ENCODE peak calls at places on chromosomes 2 and 18, in eight cellular contexts. L, I, T, B, H, A, R and O are unnamed samples.

GRCh38 chr18:4961121-4961909 is 235.7 kb downstream of the AKAIN1 start:
- DNase-seq in L (no peak), I (no peak), T (no peak), B (no peak), H (no peak), A (no peak), R (no peak), O (no peak)

GRCh38 chr18:10564975-10565773 is 39.3 kb downstream of the NAPG start:
- DNase-seq in L (no peak), I (no peak), T (no peak), B (no peak), H (no peak), A (no peak), R (no peak), O (no peak)

GRCh38 chr18:55236150-55236931 is 277.1 kb upstream of the CCDC68 start:
- DNase-seq in L (peak), I (no peak), T (no peak), B (no peak), H (no peak), A (no peak), R (no peak), O (no peak)

GRCh38 chr2:193348055-193348454 is 1153.3 kb upstream of the TMEFF2 start:
- DNase-seq in L (no peak), I (no peak), T (no peak), B (no peak), H (no peak), A (no peak), R (no peak), O (no peak)

GRCh38 chr2:230798769-230799399 is 65.9 kb upstream of the ITM2C start:
- DNase-seq in L (no peak), I (no peak), T (peak), B (peak), H (peak), A (no peak), R (peak), O (no peak)

GRCh38 chr2:217218269-217219140 is 358.6 kb upstream of the TNP1 start:
- DNase-seq in L (no peak), I (no peak), T (no peak), B (no peak), H (no peak), A (no peak), R (no peak), O (no peak)

GRCh38 chr2:29920631-29921559 is 491 bp downstream of the ALK start:
- DNase-seq in L (no peak), I (no peak), T (no peak), B (peak), H (no peak), A (peak), R (peak), O (peak)

GRCh38 chr2:25851740-25852503 is 26.4 kb downstream of the ASXL2 start:
- DNase-seq in L (no peak), I (no peak), T (peak), B (peak), H (peak), A (no peak), R (no peak), O (no peak)

GRCh38 chr2:62415019-62415431 is 91.0 kb downstream of the TMEM17 start:
- DNase-seq in L (no peak), I (no peak), T (no peak), B (no peak), H (no peak), A (no peak), R (no peak), O (no peak)

GRCh38 chr18:11741505-11742145 is 52.6 kb downstream of the GNAL start:
- DNase-seq in L (no peak), I (no peak), T (peak), B (peak), H (no peak), A (no peak), R (no peak), O (no peak)

GRCh38 chr2:241618296-241618805 is 18.6 kb downstream of the THAP4 start:
- DNase-seq in L (no peak), I (no peak), T (no peak), B (no peak), H (no peak), A (no peak), R (no peak), O (no peak)

DNA sequence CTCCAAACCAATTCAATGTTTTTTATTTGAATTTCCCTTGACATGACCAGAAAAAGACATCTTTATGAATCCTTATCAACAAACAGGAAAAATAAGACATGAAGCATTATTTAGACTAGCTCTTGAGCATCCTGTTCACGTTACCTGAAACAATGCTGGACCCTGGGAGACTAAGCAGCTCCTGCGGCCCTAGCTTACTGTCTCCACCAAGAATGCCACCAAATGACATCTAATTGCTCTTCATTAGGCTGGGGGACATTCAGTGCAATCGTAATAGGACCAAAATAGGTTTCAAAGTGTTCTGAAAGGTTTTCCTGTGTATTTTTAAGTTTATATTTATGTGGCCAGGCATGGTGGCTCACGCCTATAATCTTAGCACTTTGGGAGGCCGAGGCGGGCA is 25.5 kb downstream of the NFE2L2 start:
- DNase-seq in L (no peak), I (no peak), T (no peak), B (no peak), H (no peak), A (no peak), R (no peak), O (no peak)
- TF ChIP-seq CTCF in L (no peak), I (no peak), T (no peak), B (no peak), H (no peak), A (no peak), R (no peak), O (no peak)

GRCh38 chr2:161947394-161947793 is 126.6 kb downstream of the DPP4 start:
- DNase-seq in L (no peak), I (no peak), T (no peak), B (no peak), H (no peak), A (no peak), R (no peak), O (no peak)

GRCh38 chr2:161943012-161943411 is 131.0 kb downstream of the DPP4 start:
- DNase-seq in L (no peak), I (no peak), T (no peak), B (no peak), H (no peak), A (no peak), R (no peak), O (no peak)

GRCh38 chr2:161946489-161947107 is 127.4 kb downstream of the DPP4 start:
- DNase-seq in L (no peak), I (no peak), T (peak), B (peak), H (peak), A (no peak), R (peak), O (no peak)
- TF ChIP-seq CTCF in L (peak), I (no peak), T (peak), B (peak), H (peak), A (peak), R (peak), O (peak)

DNA sequence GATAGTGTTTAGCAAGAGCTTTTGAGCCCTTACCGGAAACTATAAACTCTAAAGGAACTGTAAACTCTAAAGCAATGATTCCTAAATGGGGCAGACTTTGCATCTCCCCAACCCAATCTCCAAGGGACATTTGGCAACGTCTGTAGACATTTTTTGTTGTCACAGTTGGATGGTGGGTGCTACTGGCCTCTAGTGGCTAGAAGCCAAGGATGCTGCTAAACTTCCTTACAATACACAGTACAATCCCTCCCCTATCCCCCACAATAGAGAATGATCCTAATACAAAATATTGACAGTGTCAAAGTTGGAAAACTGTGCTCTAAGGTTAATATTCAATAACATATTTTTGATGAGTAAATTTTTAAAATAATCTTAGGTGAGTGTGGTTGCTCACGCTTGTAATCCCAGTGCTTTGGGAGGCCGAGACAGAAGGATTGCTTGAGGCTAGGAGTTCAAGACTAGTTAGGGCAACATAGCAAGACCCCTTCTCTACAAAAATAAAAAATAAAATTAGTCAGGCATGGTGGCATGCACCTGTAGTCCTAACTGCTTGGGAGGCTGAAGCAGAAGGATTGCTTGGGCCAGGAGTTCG is 66.7 kb downstream of the PTPN4 start:
- DNase-seq in L (no peak), I (no peak), T (peak), B (peak), H (no peak), A (no peak), R (no peak), O (peak)
- TF ChIP-seq CTCF in L (no peak), I (no peak), T (peak), B (peak), H (peak), A (peak), R (peak), O (peak)

GRCh38 chr2:186903183-186903582 is 54.2 kb upstream of the ZSWIM2 start:
- DNase-seq in L (no peak), I (no peak), T (no peak), B (no peak), H (no peak), A (no peak), R (no peak), O (no peak)
- TF ChIP-seq CTCF in L (peak), I (no peak), T (peak), B (peak), H (no peak), A (no peak), R (peak), O (no peak)

GRCh38 chr2:46352621-46353020 is 55.4 kb downstream of the EPAS1 start:
- DNase-seq in L (no peak), I (no peak), T (no peak), B (no peak), H (no peak), A (no peak), R (no peak), O (no peak)
- TF ChIP-seq CTCF in L (peak), I (no peak), T (no peak), B (no peak), H (no peak), A (no peak), R (no peak), O (no peak)

GRCh38 chr2:33670392-33670937 is 71.4 kb upstream of the FAM98A start:
- DNase-seq in L (no peak), I (no peak), T (no peak), B (peak), H (no peak), A (no peak), R (no peak), O (no peak)
- TF ChIP-seq CTCF in L (no peak), I (no peak), T (no peak), B (peak), H (no peak), A (no peak), R (no peak), O (no peak)